ENCODE peak calls at places on chromosomes 12 and 14, in four cellular contexts. One of them, this sample, is unnamed.

GRCh38 chr14:87863047-87863446 is 129.9 kb downstream of the GALC start:
- DNase-seq in K562: no peak
- DNase-seq in GM12878: no peak
- DNase-seq in HepG2: no peak
- DNase-seq in this sample: no peak

GRCh38 chr12:77229640-77230442 is 164.5 kb upstream of the E2F7 start:
- DNase-seq in HepG2: no peak
- DNase-seq in K562: no peak
- DNase-seq in GM12878: no peak
- DNase-seq in this sample: no peak

GRCh38 chr14:75223664-75224154 is 47.3 kb upstream of the TMED10 start:
- DNase-seq in HepG2: no peak
- DNase-seq in K562: no peak
- DNase-seq in GM12878: peak; percentile 75
- DNase-seq in this sample: no peak

GRCh38 chr14:70855486-70855885 is 46.2 kb upstream of the MAP3K9 start:
- DNase-seq in HepG2: no peak
- DNase-seq in GM12878: no peak
- DNase-seq in K562: no peak
- DNase-seq in this sample: no peak

GRCh38 chr12:57517187-57517586 is 3.1 kb downstream of the DDIT3 start:
- DNase-seq in GM12878: no peak
- DNase-seq in HepG2: no peak
- DNase-seq in K562: no peak
- DNase-seq in this sample: no peak

GRCh38 chr14:102278631-102278935 is 26.4 kb downstream of the MOK start:
- DNase-seq in GM12878: no peak
- DNase-seq in HepG2: no peak
- DNase-seq in K562: no peak
- DNase-seq in this sample: no peak

GRCh38 chr14:81390706-81391105 is 9.4 kb downstream of the STON2 start:
- DNase-seq in GM12878: no peak
- DNase-seq in HepG2: no peak
- DNase-seq in K562: no peak
- DNase-seq in this sample: no peak

GRCh38 chr12:92933606-92934005 is 4.5 kb upstream of the EEA1 start:
- DNase-seq in GM12878: no peak
- DNase-seq in HepG2: no peak
- DNase-seq in K562: no peak
- DNase-seq in this sample: no peak

GRCh38 chr14:90850487-90850886 is 34.3 kb upstream of the TTC7B start:
- DNase-seq in HepG2: peak; percentile 30
- DNase-seq in GM12878: no peak
- DNase-seq in K562: no peak
- DNase-seq in this sample: no peak

GRCh38 chr12:90858261-90858660 is 96.7 kb downstream of the CCER1 start:
- DNase-seq in K562: no peak
- DNase-seq in GM12878: no peak
- DNase-seq in HepG2: peak; percentile 83
- DNase-seq in this sample: no peak

GRCh38 chr14:71753976-71754375 is 178.3 kb upstream of the RGS6 start:
- DNase-seq in K562: no peak
- DNase-seq in HepG2: no peak
- DNase-seq in GM12878: no peak
- DNase-seq in this sample: no peak

GRCh38 chr14:69904246-69904645 is 25.0 kb downstream of the SMOC1 start:
- DNase-seq in K562: no peak
- DNase-seq in GM12878: no peak
- DNase-seq in HepG2: peak; percentile 39
- DNase-seq in this sample: no peak

GRCh38 chr12:132513070-132513398 is 23.1 kb downstream of the FBRSL1 start:
- DNase-seq in GM12878: no peak
- DNase-seq in HepG2: no peak
- DNase-seq in K562: no peak
- DNase-seq in this sample: no peak

GRCh38 chr12:106096376-106096775 is 42.4 kb downstream of the NUAK1 start:
- DNase-seq in K562: no peak
- DNase-seq in GM12878: no peak
- DNase-seq in HepG2: no peak
- DNase-seq in this sample: no peak

GRCh38 chr14:92987713-92988510 is 65.0 kb downstream of the CHGA start:
- DNase-seq in K562: no peak
- DNase-seq in GM12878: no peak
- DNase-seq in HepG2: no peak
- DNase-seq in this sample: no peak

GRCh38 chr12:77947326-77947725 is 116.6 kb downstream of the NAV3 start:
- DNase-seq in GM12878: no peak
- DNase-seq in HepG2: no peak
- DNase-seq in K562: no peak
- DNase-seq in this sample: no peak

GRCh38 chr12:94879542-94879941 is 124.0 kb downstream of the NDUFA12 start:
- DNase-seq in GM12878: no peak
- DNase-seq in HepG2: peak; percentile 5
- DNase-seq in K562: peak; percentile 41
- DNase-seq in this sample: no peak

GRCh38 chr12:79689477-79690155 is 1.1 kb downstream of the PAWR start:
- DNase-seq in GM12878: no peak
- DNase-seq in HepG2: peak; percentile 27
- DNase-seq in K562: no peak
- DNase-seq in this sample: peak; percentile 33

GRCh38 chr14:24422261-24422660 is 7.2 kb downstream of the CBLN3 start:
- DNase-seq in GM12878: no peak
- DNase-seq in K562: no peak
- DNase-seq in HepG2: no peak
- DNase-seq in this sample: no peak

GRCh38 chr12:69405466-69405865 is 45.9 kb downstream of the YEATS4 start:
- DNase-seq in HepG2: peak; percentile 47
- DNase-seq in K562: no peak
- DNase-seq in GM12878: no peak
- DNase-seq in this sample: no peak

GRCh38 chr12:95195122-95195521 is 22.1 kb downstream of the FGD6 start:
- DNase-seq in HepG2: no peak
- DNase-seq in K562: no peak
- DNase-seq in GM12878: no peak
- DNase-seq in this sample: no peak

GRCh38 chr12:66066071-66066928 is 64.2 kb downstream of the LLPH start:
- DNase-seq in K562: no peak
- DNase-seq in HepG2: peak; percentile 78
- DNase-seq in GM12878: peak; percentile 75
- DNase-seq in this sample: peak; percentile 62

GRCh38 chr12:121451931-121452330 is 52.0 kb downstream of the RNF34 start:
- DNase-seq in GM12878: no peak
- DNase-seq in K562: no peak
- DNase-seq in HepG2: no peak
- DNase-seq in this sample: no peak

GRCh38 chr12:97716356-97716755 is 253.8 kb downstream of the RMST start:
- DNase-seq in K562: no peak
- DNase-seq in HepG2: peak; percentile 9
- DNase-seq in GM12878: no peak
- DNase-seq in this sample: peak; percentile 19
- TF ChIP-seq TARDBP in K562: no peak
- TF ChIP-seq TARDBP in HepG2: no peak
- TF ChIP-seq TARDBP in GM12878: no peak
- TF ChIP-seq TARDBP in this sample: no peak

GRCh38 chr14:98018626-98019025 is 1221.4 kb downstream of the VRK1 start:
- DNase-seq in K562: no peak
- DNase-seq in GM12878: no peak
- DNase-seq in HepG2: no peak
- DNase-seq in this sample: no peak
- TF ChIP-seq FOXM1 in K562: no peak
- TF ChIP-seq FOXM1 in GM12878: no peak
- TF ChIP-seq FOXM1 in HepG2: no peak
- TF ChIP-seq FOXM1 in this sample: no peak

DNA sequence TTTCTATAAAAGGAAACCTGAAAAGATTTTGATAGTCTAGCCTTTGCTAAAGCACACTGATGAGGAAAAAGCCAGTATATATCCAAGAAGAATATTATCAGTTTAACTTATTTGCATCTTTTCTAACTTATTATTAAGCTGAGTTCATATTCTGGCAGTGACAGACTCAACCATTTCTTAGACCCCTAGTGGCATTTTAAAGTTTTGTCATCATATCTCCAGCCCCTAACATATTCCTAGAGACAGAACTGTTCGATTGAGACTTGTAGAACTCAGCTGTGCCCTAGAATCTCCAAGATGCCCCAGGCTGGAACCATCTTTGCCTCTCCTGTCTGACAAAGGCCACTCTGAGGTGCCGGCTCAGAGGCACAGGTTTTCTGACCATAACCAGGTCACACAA is 365.6 kb downstream of the NELL2 start:
- DNase-seq in K562: no peak
- DNase-seq in GM12878: no peak
- DNase-seq in HepG2: no peak
- DNase-seq in this sample: peak; percentile 9
- TF ChIP-seq TARDBP in K562: no peak
- TF ChIP-seq TARDBP in GM12878: no peak
- TF ChIP-seq TARDBP in HepG2: no peak
- TF ChIP-seq TARDBP in this sample: no peak

DNA sequence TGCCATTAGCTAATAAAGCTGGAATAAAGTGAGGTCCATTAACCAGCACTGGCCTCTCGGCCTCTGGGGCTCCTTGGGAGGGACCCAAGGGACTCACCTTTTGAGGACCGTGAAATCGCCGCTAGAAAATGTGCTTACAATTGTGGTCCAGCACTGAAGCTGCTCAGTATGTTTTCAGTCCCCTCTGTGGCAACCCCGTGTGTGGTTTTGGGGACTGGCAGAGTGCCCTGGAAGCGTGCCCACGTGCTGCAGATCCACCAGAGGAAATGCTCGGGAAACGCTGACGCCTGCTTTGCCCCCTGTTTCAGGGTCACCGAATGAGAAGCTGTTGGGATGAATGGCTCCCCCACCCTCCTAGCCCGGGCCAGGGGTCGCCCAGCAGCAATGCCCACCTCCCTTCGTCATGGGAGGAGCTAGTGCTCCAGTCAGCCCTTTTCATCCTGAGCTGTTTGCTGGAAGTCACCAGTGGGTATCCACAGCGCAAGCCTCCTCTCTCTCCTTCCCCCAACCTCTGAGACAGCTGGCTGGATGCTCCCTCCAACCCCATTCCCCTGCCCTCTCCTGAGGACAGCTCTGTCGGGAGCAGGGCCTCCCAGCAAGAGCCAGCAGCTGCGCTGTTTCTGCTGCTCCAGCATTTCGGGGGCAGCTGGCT is 33.1 kb upstream of the PPP1R13B start:
- DNase-seq in HepG2: no peak
- DNase-seq in GM12878: no peak
- DNase-seq in K562: no peak
- DNase-seq in this sample: no peak
- TF ChIP-seq FOXM1 in HepG2: no peak
- TF ChIP-seq FOXM1 in GM12878: no peak
- TF ChIP-seq FOXM1 in K562: no peak
- TF ChIP-seq FOXM1 in this sample: no peak

GRCh38 chr14:83173687-83174086 is 1640.0 kb upstream of the SEL1L start:
- DNase-seq in K562: no peak
- DNase-seq in GM12878: no peak
- DNase-seq in HepG2: no peak
- DNase-seq in this sample: no peak
- TF ChIP-seq TARDBP in K562: no peak
- TF ChIP-seq TARDBP in GM12878: no peak
- TF ChIP-seq TARDBP in HepG2: no peak
- TF ChIP-seq TARDBP in this sample: no peak

This sample was measured in HEK293T.